ENCODE peak calls at places on chromosomes 13 and 19, in seven cellular contexts. V is cardiac fibroblast, F is fibroblast of lung, A is PC-3, H is uterus, L is upper lobe of right lung, N is hepatocyte. W is an unnamed sample.

GRCh38 chr19:29678484-29679106 is 13.3 kb downstream of the PLEKHF1 start:
- DNase-seq in H (peak; percentile 75), F (peak; percentile 27), A (no peak), V (no peak), L (peak; percentile 69), N (no peak), W (no peak)

GRCh38 chr19:9183000-9183399 is 4.2 kb downstream of the OR7D2 start:
- DNase-seq in V (no peak), N (no peak), L (no peak), F (no peak), A (no peak), H (no peak), W (no peak)

GRCh38 chr19:389246-389934 is 19.6 kb downstream of the C2CD4C start:
- DNase-seq in L (peak; percentile 34), V (no peak), F (no peak), A (no peak), H (no peak), N (no peak), W (no peak)

GRCh38 chr13:112322562-112322961 is 53.6 kb upstream of the SPACA7 start:
- DNase-seq in N (no peak), H (no peak), F (no peak), L (peak; percentile 56), A (no peak), V (no peak), W (no peak)

GRCh38 chr13:41200126-41200525 is 5.8 kb upstream of the KBTBD7 start:
- DNase-seq in L (no peak), V (no peak), H (no peak), N (no peak), A (no peak), F (no peak), W (no peak)

GRCh38 chr13:98768522-98768921 is 16.1 kb upstream of the SLC15A1 start:
- DNase-seq in L (no peak), A (no peak), V (no peak), F (no peak), N (no peak), H (no peak), W (no peak)

GRCh38 chr19:44890366-44891015 is 563 bp upstream of the TOMM40 start:
- DNase-seq in A (peak; percentile 99), V (peak; percentile 100), F (peak; percentile 100), L (peak; percentile 100), H (no peak), N (peak; percentile 98), W (peak; percentile 99)

GRCh38 chr19:12159773-12160414 is 3.0 kb upstream of the ZNF136 start:
- DNase-seq in H (no peak), N (no peak), V (no peak), L (no peak), F (no peak), A (no peak), W (no peak)

GRCh38 chr19:6564393-6564792 is 26.6 kb downstream of the CD70 start:
- DNase-seq in N (no peak), F (no peak), H (no peak), A (peak; percentile 60), V (peak; percentile 55), L (no peak), W (no peak)

GRCh38 chr13:26929971-26930730 is 169.6 kb upstream of the GPR12 start:
- DNase-seq in H (peak; percentile 35), A (peak; percentile 76), V (peak; percentile 73), F (peak; percentile 66), L (peak; percentile 81), N (peak; percentile 87), W (no peak)

GRCh38 chr13:101178394-101178793 is 237.9 kb downstream of the NALCN start:
- DNase-seq in V (no peak), H (no peak), L (no peak), F (no peak), A (no peak), N (no peak), W (no peak)

GRCh38 chr19:19217110-19217509 is 5.4 kb downstream of the NCAN start:
- DNase-seq in H (no peak), L (no peak), N (no peak), A (peak; percentile 64), V (peak; percentile 49), F (peak; percentile 19), W (no peak)

GRCh38 chr19:17348700-17349099 is 11.3 kb downstream of the GTPBP3 start:
- DNase-seq in H (peak; percentile 69), A (peak; percentile 78), F (peak; percentile 45), L (no peak), N (peak; percentile 70), V (peak; percentile 79), W (no peak)

GRCh38 chr19:45451850-45452387 is 15.9 kb upstream of the FOSB start:
- DNase-seq in A (no peak), V (no peak), F (no peak), L (no peak), N (no peak), H (no peak), W (no peak)

GRCh38 chr19:53865918-53866696 is 1.6 kb upstream of the MYADM start:
- DNase-seq in N (peak; percentile 91), V (peak; percentile 66), H (peak; percentile 63), A (peak; percentile 82), L (peak; percentile 82), F (peak; percentile 59), W (no peak)

GRCh38 chr19:3814648-3815047 is 28.5 kb upstream of the MATK start:
- DNase-seq in A (no peak), H (no peak), V (no peak), L (no peak), N (no peak), F (no peak), W (no peak)

DNA sequence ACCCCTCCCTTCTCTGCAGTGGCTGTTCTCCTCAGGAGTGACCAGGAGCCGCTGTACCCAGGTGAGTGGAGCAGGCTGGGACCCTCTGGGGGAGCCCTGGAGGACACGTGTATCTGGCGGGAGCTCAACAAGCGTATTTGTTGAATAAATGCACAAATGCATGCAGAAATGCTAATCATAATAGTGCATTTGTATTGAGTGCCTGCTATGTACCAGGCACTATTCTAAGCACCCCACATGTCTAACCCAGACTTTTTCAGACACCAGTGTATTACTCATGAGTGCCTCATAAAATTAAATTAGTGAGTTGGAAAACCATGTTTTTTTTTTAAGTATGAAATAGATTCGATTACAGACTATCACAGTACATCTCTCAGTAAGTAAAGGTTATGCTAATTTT is 7.9 kb downstream of the HPN start:
- DNase-seq in F (no peak), L (no peak), A (no peak), N (no peak), H (no peak), V (no peak), W (no peak)
- H3K4me3 ChIP-seq in F (no peak overlapping the region), L (no peak overlapping the region), A (no peak overlapping the region), N (no peak overlapping the region), H (no peak overlapping the region), V (no peak overlapping the region), W (no peak overlapping the region)

GRCh38 chr13:114112826-114113322 is 19.5 kb downstream of the RASA3 start:
- DNase-seq in F (no peak), L (peak; percentile 48), H (peak; percentile 8), V (no peak), A (no peak), N (no peak), W (no peak)
- TF ChIP-seq CTCF in F (no peak), L (no peak), H (no peak), V (no peak), A (no peak), N (no peak), W (no peak)

DNA sequence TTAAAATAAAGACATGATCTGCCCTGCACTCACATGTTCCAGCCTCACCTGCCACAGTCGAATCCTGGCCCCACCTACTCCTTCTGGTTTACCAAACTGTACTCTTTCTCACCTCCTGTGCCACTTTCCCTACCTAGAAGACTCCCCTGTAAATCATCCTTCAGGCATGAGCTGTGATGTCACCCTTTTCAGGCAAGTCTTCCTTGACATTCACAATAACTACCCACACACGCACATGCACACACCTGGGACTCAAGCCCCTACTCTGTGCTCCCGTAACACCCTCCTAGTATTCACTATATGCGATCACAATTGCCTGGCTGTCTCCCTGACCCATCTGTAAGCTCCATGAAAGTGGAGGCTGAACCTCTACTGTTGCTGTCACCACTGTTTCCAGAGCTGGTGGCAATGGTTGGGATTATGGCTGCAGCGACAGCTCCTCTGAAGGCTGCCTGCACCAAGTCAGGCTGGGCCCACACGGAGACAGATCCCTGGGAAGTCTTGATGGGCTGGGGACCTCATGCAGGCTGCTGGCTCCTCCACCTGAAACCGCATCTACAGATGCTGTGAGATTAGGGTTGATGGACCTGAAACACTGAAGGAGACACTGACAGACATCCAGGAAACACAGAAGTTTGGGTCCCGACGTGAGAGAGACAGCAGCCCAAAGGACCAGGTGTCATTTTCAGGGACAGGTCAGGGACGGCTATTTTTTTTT is 611.1 kb downstream of the UQCRFS1 start:
- DNase-seq in N (no peak), A (no peak), H (no peak), V (no peak), F (no peak), L (no peak), W (no peak)
- H3K4me3 ChIP-seq in N (no peak overlapping the region), A (no peak overlapping the region), H (no peak overlapping the region), V (no peak overlapping the region), F (no peak overlapping the region), L (no peak overlapping the region), W (no peak overlapping the region)

DNA sequence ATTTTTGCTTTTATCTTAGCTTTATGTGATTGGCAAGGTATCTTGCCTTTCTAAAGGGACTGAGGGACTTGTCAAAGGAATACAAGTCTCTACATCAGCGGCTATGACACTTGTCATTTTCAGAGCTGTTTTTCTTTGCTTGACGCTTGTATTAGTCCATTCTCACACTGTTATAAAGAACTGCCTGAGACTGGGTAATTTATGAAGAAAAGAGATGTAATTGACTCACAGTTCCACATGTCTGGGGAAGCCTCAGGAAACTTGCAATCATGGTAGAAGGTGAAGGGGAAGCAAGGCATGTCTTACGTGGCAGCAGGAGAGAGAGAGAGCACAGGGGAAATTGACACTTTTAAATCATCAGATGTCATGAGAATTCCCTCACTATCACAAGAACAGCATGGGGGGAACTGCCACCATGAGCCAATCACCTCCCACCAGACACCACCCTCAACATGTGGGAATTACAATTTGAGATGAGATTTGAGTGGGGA is 128.2 kb downstream of the GPC5 start:
- DNase-seq in F (no peak), A (no peak), V (no peak), N (no peak), H (no peak), L (no peak), W (no peak)
- TF ChIP-seq CTCF in F (no peak), A (no peak), V (no peak), N (no peak), H (no peak), L (no peak), W (no peak)

W was measured in retinal pigment epithelial cell.